ENCODE peak calls at places on chromosome 5, in seven cellular contexts. R is stimulated activated CD8-positive, alpha-beta memory T cell treated with anti-CD3 and anti-CD28 coated beads, Interleukin-12 subunit alpha, Interleukin-12 subunit beta, amount 100 ng/mL, for 1 hour; F is occipital lobe; Y is astrocyte of the hippocampus; T is A673; W is A549; N is naive B cell. E is an unnamed sample.

GRCh38 chr5:66680227-66680626 is 84.0 kb downstream of the MAST4 start:
- DNase-seq in Y (no peak), W (no peak), T (no peak), F (no peak), N (no peak), R (no peak), E (no peak)

GRCh38 chr5:1405539-1406530 is 39.4 kb downstream of the SLC6A3 start:
- DNase-seq in W (no peak), T (no peak), Y (no peak), N (no peak), F (no peak), R (no peak), E (no peak)

GRCh38 chr5:133990396-133990795 is 14.4 kb downstream of the VDAC1 start:
- DNase-seq in T (no peak), F (no peak), W (no peak), N (no peak), R (no peak), Y (no peak), E (no peak)

GRCh38 chr5:73365301-73365853 is 83.2 kb downstream of the FOXD1 start:
- DNase-seq in W (peak), T (no peak), N (no peak), F (no peak), Y (peak), R (no peak), E (no peak)

GRCh38 chr5:160506006-160507004 is 84.7 kb downstream of the PTTG1 start:
- DNase-seq in Y (peak), N (peak), F (peak), W (no peak), T (peak), R (peak), E (peak)

GRCh38 chr5:172488221-172488620 is 33.9 kb upstream of the SH3PXD2B start:
- DNase-seq in Y (no peak), N (no peak), T (no peak), F (no peak), R (no peak), W (no peak), E (no peak)

GRCh38 chr5:54785729-54786548 is 199.5 kb downstream of the ESM1 start:
- DNase-seq in F (no peak), N (peak), W (no peak), T (peak), R (no peak), Y (peak), E (peak)

GRCh38 chr5:31995714-31996113 is 178.4 kb downstream of the GOLPH3 start:
- DNase-seq in Y (no peak), R (no peak), F (no peak), T (no peak), W (no peak), N (no peak), E (no peak)

GRCh38 chr5:98309785-98310566 is 463.5 kb upstream of the RGMB start:
- DNase-seq in F (peak), N (no peak), Y (peak), R (no peak), T (peak), W (peak), E (peak)

GRCh38 chr5:63401434-63402046 is 560.7 kb downstream of the HTR1A start:
- DNase-seq in R (no peak), F (peak), Y (peak), W (peak), N (no peak), T (peak), E (peak)